ENCODE peak calls at places on chromosomes 4 and X, in seven cellular contexts. H, T, C, Y, R, S and P are unnamed samples.

GRCh38 chr4:186724048-186724860 is 598 bp upstream of the FAT1 start:
- DNase-seq in S (no peak), C (peak), R (peak), T (no peak), H (no peak), Y (no peak), P (peak)

GRCh38 chr4:76956961-76957738 is 7.6 kb downstream of the SEPTIN11 start:
- DNase-seq in T (no peak), Y (no peak), R (no peak), C (no peak), S (no peak), H (no peak), P (no peak)

GRCh38 chr4:124883642-124884041 is 171.1 kb upstream of the ANKRD50 start:
- DNase-seq in S (no peak), T (no peak), Y (no peak), R (peak), C (peak), H (no peak), P (no peak)

GRCh38 chrX:115378471-115378870 is 89.0 kb downstream of the LUZP4 start:
- DNase-seq in S (no peak), C (peak), Y (no peak), H (no peak), T (no peak), R (peak), P (no peak)

GRCh38 chr4:138390286-138390685 is 148.1 kb upstream of the SLC7A11 start:
- DNase-seq in T (no peak), S (no peak), H (no peak), R (peak), Y (no peak), C (peak), P (no peak)

GRCh38 chr4:158006973-158007372 is 165.9 kb downstream of the GASK1B start:
- DNase-seq in R (peak), H (no peak), T (no peak), C (peak), S (no peak), Y (no peak), P (no peak)

GRCh38 chrX:56248492-56248891 is 16.3 kb downstream of the KLF8 start:
- DNase-seq in H (peak), C (peak), Y (peak), T (peak), R (peak), S (peak), P (peak)

GRCh38 chr4:56323386-56323785 is 63.9 kb downstream of the AASDH start:
- DNase-seq in Y (no peak), S (no peak), H (no peak), C (no peak), R (no peak), T (no peak), P (no peak)

GRCh38 chrX:150873616-150874015 is 24.9 kb downstream of the CD99L2 start:
- DNase-seq in C (no peak), Y (no peak), S (no peak), T (no peak), H (no peak), R (peak), P (no peak)

GRCh38 chr4:53459548-53459947 is 82.1 kb downstream of the FIP1L1 start:
- DNase-seq in C (peak), R (peak), S (no peak), Y (no peak), H (no peak), T (no peak), P (no peak)

GRCh38 chr4:48129307-48130014 is 4.6 kb downstream of the TXK start:
- DNase-seq in Y (no peak), T (no peak), R (no peak), H (no peak), C (peak), S (no peak), P (no peak)